ENCODE peak calls at places on chromosome 19, in seven cellular contexts. O is right atrium auricular region, Q is GM13977, A is RWPE2, B is kidney epithelial cell, H is dorsolateral prefrontal cortex, S is endothelial cell. U is an unnamed sample.

GRCh38 chr19:33811736-33812387 is 15.2 kb downstream of the KCTD15 start:
- DNase-seq in A (peak), O (no peak), H (no peak), B (no peak), S (no peak), Q (no peak), U (no peak)

GRCh38 chr19:48424694-48425219 is 21.0 kb upstream of the GRWD1 start:
- DNase-seq in O (no peak), Q (peak), B (no peak), S (no peak), A (no peak), H (no peak), U (peak)

GRCh38 chr19:7346488-7346971 is 2.2 kb upstream of the ARHGEF18 start:
- DNase-seq in B (no peak), H (no peak), S (no peak), Q (no peak), A (no peak), O (no peak), U (no peak)

GRCh38 chr19:35023428-35023827 is 6.8 kb upstream of the SCN1B start:
- DNase-seq in B (no peak), O (no peak), S (no peak), H (no peak), A (no peak), Q (no peak), U (no peak)

GRCh38 chr19:35773020-35773809 is 2.1 kb upstream of the ARHGAP33 start:
- DNase-seq in B (peak), H (no peak), Q (no peak), A (no peak), O (no peak), S (no peak), U (no peak)

GRCh38 chr19:30070198-30070969 is 128.3 kb downstream of the URI1 start:
- DNase-seq in B (no peak), H (peak), S (no peak), O (no peak), A (peak), Q (no peak), U (no peak)

GRCh38 chr19:38319421-38320258 is at the start of gene KCNK6:
- DNase-seq in B (no peak), O (no peak), Q (no peak), S (peak), A (peak), H (peak), U (no peak)

GRCh38 chr19:39083599-39083982 is 577 bp upstream of the ACP7 start:
- DNase-seq in H (no peak), S (no peak), Q (no peak), A (no peak), B (no peak), O (no peak), U (no peak)

GRCh38 chr19:28867978-28868377 is 345.0 kb downstream of the UQCRFS1 start:
- DNase-seq in O (no peak), A (no peak), H (no peak), S (no peak), Q (no peak), B (no peak), U (no peak)

GRCh38 chr19:33293255-33294057 is 8.9 kb downstream of the CEBPA start:
- DNase-seq in B (no peak), A (peak), H (no peak), Q (no peak), O (no peak), S (no peak), U (no peak)

GRCh38 chr19:38055655-38056521 is 148.9 kb downstream of the SIPA1L3 start:
- DNase-seq in S (no peak), O (no peak), Q (no peak), H (no peak), B (no peak), A (no peak), U (no peak)

GRCh38 chr19:40070058-40070457 is 14.0 kb upstream of the ZNF780B start:
- DNase-seq in O (no peak), Q (no peak), B (no peak), H (no peak), A (no peak), S (no peak), U (no peak)

GRCh38 chr19:19721896-19722295 is 11.0 kb downstream of the ZNF14 start:
- DNase-seq in A (no peak), H (no peak), O (no peak), Q (no peak), B (no peak), S (no peak), U (no peak)

GRCh38 chr19:48614436-48615144 is at the start of gene FAM83E:
- DNase-seq in S (no peak), O (no peak), A (peak), B (no peak), Q (no peak), H (no peak), U (peak)

GRCh38 chr19:6674868-6675305 is 4.9 kb upstream of the TNFSF14 start:
- DNase-seq in B (peak), S (no peak), O (no peak), H (no peak), A (no peak), Q (peak), U (peak)

GRCh38 chr19:46890423-46891170 is 29.8 kb downstream of the ARHGAP35 start:
- DNase-seq in O (no peak), A (no peak), H (no peak), S (no peak), Q (no peak), B (no peak), U (no peak)

GRCh38 chr19:19741184-19741583 is 8.3 kb upstream of the ZNF14 start:
- DNase-seq in A (no peak), H (no peak), O (no peak), Q (no peak), B (no peak), S (no peak), U (no peak)

GRCh38 chr19:49592486-49593232 is 1.7 kb downstream of the PRR12 start:
- DNase-seq in H (no peak), O (no peak), Q (peak), A (no peak), B (no peak), S (no peak), U (peak)

GRCh38 chr19:10430505-10431253 is 10.3 kb downstream of the PDE4A start:
- DNase-seq in A (no peak), O (no peak), Q (peak), S (no peak), B (no peak), H (no peak), U (peak)

GRCh38 chr19:34172661-34173144 is 399 bp downstream of the LSM14A start:
- DNase-seq in Q (no peak), O (no peak), S (peak), B (no peak), H (no peak), A (no peak), U (no peak)

GRCh38 chr19:35268546-35269424 is at the start of gene USF2:
- DNase-seq in S (peak), A (peak), O (no peak), Q (peak), B (no peak), H (peak), U (peak)

GRCh38 chr19:38122402-38123093 is 101.5 kb downstream of the DPF1 start:
- DNase-seq in S (no peak), H (no peak), B (no peak), Q (no peak), O (no peak), A (no peak), U (no peak)

GRCh38 chr19:8242212-8242821 is 33.1 kb downstream of the CERS4 start:
- DNase-seq in Q (no peak), H (no peak), A (no peak), S (no peak), O (no peak), B (no peak), U (no peak)

GRCh38 chr19:32748497-32748896 is 28.9 kb downstream of the TDRD12 start:
- DNase-seq in A (no peak), S (no peak), H (no peak), O (no peak), B (no peak), Q (peak), U (peak)

GRCh38 chr19:54164369-54165068 is 5.0 kb upstream of the LENG1 start:
- DNase-seq in O (peak), H (no peak), B (no peak), A (no peak), Q (peak), S (peak), U (peak)

GRCh38 chr19:46115396-46116109 is 8.9 kb downstream of the IGFL3 start:
- DNase-seq in O (no peak), A (no peak), H (no peak), S (no peak), Q (peak), B (peak), U (peak)

GRCh38 chr19:57903298-57904174 is 12.9 kb downstream of the ZNF417 start:
- DNase-seq in H (no peak), Q (no peak), S (no peak), B (no peak), O (no peak), A (no peak), U (no peak)

GRCh38 chr19:17260842-17261325 is 3.7 kb downstream of the USHBP1 start:
- DNase-seq in A (no peak), H (peak), Q (peak), O (peak), S (peak), B (no peak), U (peak)

GRCh38 chr19:54307389-54307788 is 5.6 kb downstream of the LILRA5 start:
- DNase-seq in A (no peak), Q (no peak), S (no peak), O (no peak), B (no peak), H (no peak), U (no peak)

GRCh38 chr19:49983645-49984229 is 22.8 kb upstream of the SIGLEC11 start:
- DNase-seq in Q (peak), O (peak), A (no peak), H (peak), S (peak), B (no peak), U (peak)

GRCh38 chr19:42596391-42597071 is 1.8 kb upstream of the CEACAM8 start:
- DNase-seq in H (peak), S (peak), A (no peak), B (no peak), O (no peak), Q (peak), U (peak)

GRCh38 chr19:288911-289310 is 2.3 kb downstream of the PLPP2 start:
- DNase-seq in S (no peak), B (no peak), O (no peak), Q (no peak), H (no peak), A (no peak), U (no peak)

GRCh38 chr19:18496167-18496979 is 25.5 kb downstream of the ELL start:
- DNase-seq in O (no peak), A (no peak), S (no peak), H (no peak), B (peak), Q (peak), U (peak)

GRCh38 chr19:10681658-10682057 is 19.6 kb upstream of the QTRT1 start:
- DNase-seq in H (no peak), S (no peak), Q (no peak), A (no peak), O (no peak), B (no peak), U (no peak)

GRCh38 chr19:58456111-58456510 is 4.7 kb downstream of the ZNF324B start:
- DNase-seq in Q (no peak), B (no peak), A (no peak), S (no peak), O (no peak), H (no peak), U (no peak)

GRCh38 chr19:28606269-28607032 is 606.5 kb downstream of the UQCRFS1 start:
- DNase-seq in B (no peak), Q (no peak), A (no peak), O (peak), H (no peak), S (no peak), U (no peak)

GRCh38 chr19:17765069-17765618 is 13.9 kb downstream of the FCHO1 start:
- DNase-seq in O (peak), Q (no peak), S (no peak), A (no peak), B (no peak), H (no peak), U (no peak)

DNA sequence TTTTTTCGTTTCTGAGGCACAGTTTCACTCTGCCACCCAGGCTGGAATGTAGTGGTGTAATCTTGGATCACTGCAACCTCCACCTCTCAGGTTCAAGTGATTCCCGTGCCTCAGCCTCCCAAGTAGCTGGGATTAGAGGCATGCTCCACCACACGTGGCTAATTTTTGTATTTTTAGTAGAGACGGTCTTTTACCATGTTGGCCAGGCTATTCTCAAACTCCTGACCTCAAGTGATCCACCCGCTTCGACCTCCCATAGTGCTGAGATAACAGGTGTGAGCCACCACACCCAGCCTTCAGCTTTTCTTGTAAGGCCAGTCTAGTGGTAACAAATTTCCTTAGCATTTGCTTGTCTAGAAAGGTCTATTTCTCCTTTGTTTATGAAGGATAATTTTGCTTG is 46.2 kb downstream of the ZNF568 start:
- DNase-seq in B (no peak), S (no peak), Q (no peak), A (no peak), H (no peak), O (no peak), U (no peak)
- TF ChIP-seq CTCF in B (no peak), S (no peak), Q (no peak), A (no peak), H (no peak), O (no peak), U (no peak)

GRCh38 chr19:44151491-44151890 is 10.1 kb downstream of the ZNF234 start:
- DNase-seq in O (no peak), B (no peak), H (no peak), A (no peak), Q (no peak), S (no peak), U (no peak)
- TF ChIP-seq CTCF in O (no peak), B (no peak), H (no peak), A (no peak), Q (no peak), S (no peak), U (no peak)

GRCh38 chr19:14090509-14091085 is at the start of gene SAMD1:
- DNase-seq in S (peak), H (peak), O (peak), Q (peak), B (no peak), A (peak), U (peak)

GRCh38 chr19:14089412-14089661 is 1.2 kb downstream of the SAMD1 start:
- DNase-seq in O (no peak), Q (peak), H (no peak), A (no peak), B (no peak), S (no peak), U (no peak)

GRCh38 chr19:14088634-14089411 is 1.7 kb downstream of the SAMD1 start:
- DNase-seq in H (no peak), Q (no peak), A (no peak), S (no peak), B (no peak), O (no peak), U (no peak)

GRCh38 chr19:14091086-14091884 is 734 bp upstream of the SAMD1 start:
- DNase-seq in Q (peak), S (peak), A (no peak), O (no peak), B (no peak), H (peak), U (peak)

DNA sequence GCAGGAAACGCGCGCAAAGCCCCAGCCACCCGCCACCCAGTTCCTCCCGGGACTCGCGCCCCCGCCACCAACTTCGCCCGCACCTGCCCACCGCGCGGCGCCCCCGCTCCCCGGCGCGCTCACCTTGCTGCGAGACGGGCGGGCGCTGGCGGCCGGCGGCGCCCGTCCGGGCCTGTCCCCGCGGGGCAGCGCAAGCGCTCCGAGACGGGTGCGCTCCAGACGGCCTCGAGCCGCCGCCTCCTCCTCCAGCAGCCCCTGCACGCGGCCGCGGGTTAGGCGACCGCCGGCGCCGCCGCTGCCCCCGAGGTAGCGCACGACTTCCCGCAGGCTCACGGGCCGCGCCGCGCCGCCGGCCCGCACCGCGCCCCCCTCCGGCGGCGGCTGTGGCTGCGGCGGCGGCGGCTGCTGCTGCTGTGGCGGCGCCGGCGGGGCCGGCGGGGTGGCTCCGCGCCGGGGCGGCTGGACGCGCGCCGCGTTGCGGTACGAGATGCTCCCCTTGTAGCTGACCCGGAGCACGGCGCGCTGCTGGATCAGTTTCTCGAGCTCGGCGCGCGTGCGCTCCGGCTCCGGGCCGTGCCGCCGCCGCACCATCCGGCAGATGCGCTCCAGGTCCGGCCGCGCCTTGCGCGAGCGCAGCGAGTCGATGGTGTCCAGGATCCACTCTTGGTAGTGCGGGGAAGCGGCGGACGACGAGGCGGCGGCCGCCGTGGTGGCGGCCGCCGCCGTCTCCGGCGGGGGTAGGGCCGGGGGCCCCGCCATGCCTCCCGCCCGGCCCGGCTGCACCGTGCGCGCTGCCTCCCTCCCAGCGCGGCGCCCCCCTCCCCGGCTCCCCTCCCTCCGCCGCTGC is 666 bp downstream of the SAMD1 start:
- DNase-seq in A (no peak), H (peak), S (peak), B (no peak), Q (peak), O (no peak), U (no peak)
- TF ChIP-seq CTCF in A (peak), H (no peak), S (peak), B (no peak), Q (peak), O (no peak), U (peak)

GRCh38 chr19:21335721-21336120 is 6.5 kb upstream of the ZNF708 start:
- DNase-seq in A (no peak), B (no peak), O (no peak), S (no peak), Q (no peak), H (no peak), U (no peak)
- TF ChIP-seq CTCF in A (no peak), B (no peak), O (no peak), S (no peak), Q (peak), H (no peak), U (no peak)